ENCODE peak calls at places on chromosome 16, in six cellular contexts. J, F, B, H, Y and I are unnamed samples.

GRCh38 chr16:56269824-56270684 is 78.8 kb downstream of the GNAO1 start:
- DNase-seq in Y (peak), H (peak), J (peak), F (peak), B (peak), I (peak)

GRCh38 chr16:65476556-65476955 is 354.7 kb upstream of the CDH11 start:
- DNase-seq in H (no peak), F (no peak), B (no peak), Y (no peak), J (no peak), I (no peak)

GRCh38 chr16:81520560-81521135 is 76.0 kb downstream of the CMIP start:
- DNase-seq in Y (no peak), H (no peak), J (no peak), F (no peak), B (no peak), I (no peak)

GRCh38 chr16:88017551-88018101 is 66.4 kb downstream of the BANP start:
- DNase-seq in B (no peak), H (no peak), Y (no peak), J (no peak), F (no peak), I (no peak)

GRCh38 chr16:1432388-1433262 is 1.7 kb downstream of the PERCC1 start:
- DNase-seq in H (no peak), F (no peak), J (no peak), Y (no peak), B (no peak), I (no peak)

GRCh38 chr16:67951485-67951884 is 7.6 kb upstream of the LCAT start:
- DNase-seq in J (no peak), F (no peak), Y (no peak), H (no peak), B (no peak), I (no peak)

GRCh38 chr16:10744370-10745030 is 858 bp downstream of the NUBP1 start:
- DNase-seq in F (no peak), J (peak), H (no peak), Y (no peak), B (no peak), I (no peak)

GRCh38 chr16:10787304-10787703 is 31.3 kb downstream of the TVP23A start:
- DNase-seq in Y (peak), H (no peak), J (no peak), F (peak), B (no peak), I (no peak)

GRCh38 chr16:80759419-80760162 is 44.8 kb downstream of the CDYL2 start:
- DNase-seq in F (no peak), J (no peak), B (no peak), H (no peak), Y (no peak), I (no peak)

GRCh38 chr16:15639061-15639568 is 3.8 kb downstream of the MARF1 start:
- DNase-seq in F (no peak), Y (no peak), J (no peak), B (no peak), H (no peak), I (no peak)

GRCh38 chr16:84823484-84823883 is 3.7 kb downstream of the CRISPLD2 start:
- DNase-seq in J (no peak), F (no peak), Y (no peak), H (no peak), B (peak), I (peak)

GRCh38 chr16:373848-374615 is 3.7 kb upstream of the MRPL28 start:
- DNase-seq in H (no peak), Y (no peak), F (no peak), J (no peak), B (no peak), I (no peak)

GRCh38 chr16:55082594-55082982 is 151.9 kb downstream of the IRX5 start:
- DNase-seq in J (no peak), Y (no peak), B (no peak), F (no peak), H (no peak), I (no peak)

DNA sequence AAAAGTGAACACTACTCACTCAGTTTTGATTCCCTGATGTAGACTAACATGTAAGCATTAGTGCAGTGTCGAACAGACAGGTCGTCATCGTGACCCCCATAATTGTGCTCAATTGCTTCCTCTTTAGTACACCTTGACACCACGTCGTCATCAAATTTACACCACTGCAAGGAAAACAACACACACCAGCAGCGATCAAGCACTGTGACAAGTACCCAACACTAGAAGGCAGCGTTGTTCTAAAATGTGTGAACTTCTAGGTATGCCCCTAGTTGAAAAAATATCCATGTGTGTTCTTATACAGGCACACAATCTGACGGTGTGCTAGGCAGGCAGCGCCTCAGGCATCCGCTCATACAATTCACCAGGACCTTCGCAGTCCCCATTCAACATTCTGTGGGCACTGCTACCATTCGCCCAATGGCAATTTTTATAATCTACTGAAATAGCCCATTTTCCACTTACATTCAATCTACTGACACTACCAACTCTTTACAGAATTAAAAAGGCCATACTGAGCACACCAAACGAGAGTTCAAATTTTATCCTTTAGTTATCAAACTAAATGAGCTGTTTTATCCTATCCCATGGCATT is 23.1 kb downstream of the LITAFD start:
- DNase-seq in J (peak), B (peak), Y (peak), H (no peak), F (peak), I (peak)
- TF ChIP-seq CTCF in J (peak), B (peak), Y (peak), H (peak), F (peak), I (peak)

GRCh38 chr16:57371494-57372371 is 557 bp upstream of the CX3CL1 start:
- DNase-seq in B (no peak), H (no peak), F (no peak), Y (no peak), J (no peak), I (no peak)
- H3K4me3 ChIP-seq in B (no peak), H (no peak), F (no peak), Y (no peak), J (no peak), I (no peak)

DNA sequence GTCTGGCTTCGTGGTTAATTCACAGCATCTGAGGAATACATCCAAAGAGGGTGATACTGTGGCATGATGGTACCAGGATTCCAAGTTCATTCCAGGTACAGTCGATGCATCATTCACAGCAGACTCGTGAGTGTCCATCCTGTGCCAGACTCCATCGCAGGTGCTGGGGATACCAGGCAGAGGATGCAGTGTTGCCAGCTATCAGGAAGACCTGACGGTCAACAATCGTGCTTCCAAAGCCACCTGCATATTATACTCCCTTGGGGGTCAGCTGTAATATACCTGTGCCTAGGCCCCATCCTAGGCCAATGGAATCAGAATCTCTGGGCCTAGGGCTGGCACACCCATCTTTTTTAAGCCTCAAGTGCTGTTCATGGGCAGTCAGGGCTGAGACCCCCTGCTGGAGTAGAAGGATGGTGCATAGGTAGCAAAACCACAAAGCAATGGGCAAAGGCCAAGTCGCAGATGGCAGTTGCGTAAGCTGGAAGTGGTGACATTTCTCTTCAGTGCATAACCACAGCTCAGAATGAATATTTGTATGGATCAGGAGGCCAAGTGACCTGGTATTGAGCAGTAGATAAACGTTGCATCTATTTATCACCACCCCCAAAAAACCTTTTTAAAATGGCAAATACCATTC is 42.9 kb upstream of the C16orf78 start:
- DNase-seq in Y (no peak), J (no peak), B (no peak), F (no peak), H (no peak), I (no peak)
- TF ChIP-seq CTCF in Y (no peak), J (no peak), B (no peak), F (no peak), H (no peak), I (no peak)

GRCh38 chr16:89574681-89575246 is 794 bp upstream of the CPNE7 start:
- DNase-seq in F (peak), Y (peak), B (peak), J (peak), H (peak), I (peak)

GRCh38 chr16:89579351-89579750 is 3.8 kb downstream of the CPNE7 start:
- DNase-seq in J (no peak), B (no peak), H (no peak), Y (no peak), F (no peak), I (no peak)

GRCh38 chr16:89576173-89577054 is 856 bp downstream of the CPNE7 start:
- DNase-seq in H (no peak), Y (peak), B (no peak), J (no peak), F (no peak), I (no peak)

GRCh38 chr16:89575247-89576172 is at the start of gene CPNE7:
- DNase-seq in F (peak), Y (peak), B (no peak), J (peak), H (no peak), I (no peak)

DNA sequence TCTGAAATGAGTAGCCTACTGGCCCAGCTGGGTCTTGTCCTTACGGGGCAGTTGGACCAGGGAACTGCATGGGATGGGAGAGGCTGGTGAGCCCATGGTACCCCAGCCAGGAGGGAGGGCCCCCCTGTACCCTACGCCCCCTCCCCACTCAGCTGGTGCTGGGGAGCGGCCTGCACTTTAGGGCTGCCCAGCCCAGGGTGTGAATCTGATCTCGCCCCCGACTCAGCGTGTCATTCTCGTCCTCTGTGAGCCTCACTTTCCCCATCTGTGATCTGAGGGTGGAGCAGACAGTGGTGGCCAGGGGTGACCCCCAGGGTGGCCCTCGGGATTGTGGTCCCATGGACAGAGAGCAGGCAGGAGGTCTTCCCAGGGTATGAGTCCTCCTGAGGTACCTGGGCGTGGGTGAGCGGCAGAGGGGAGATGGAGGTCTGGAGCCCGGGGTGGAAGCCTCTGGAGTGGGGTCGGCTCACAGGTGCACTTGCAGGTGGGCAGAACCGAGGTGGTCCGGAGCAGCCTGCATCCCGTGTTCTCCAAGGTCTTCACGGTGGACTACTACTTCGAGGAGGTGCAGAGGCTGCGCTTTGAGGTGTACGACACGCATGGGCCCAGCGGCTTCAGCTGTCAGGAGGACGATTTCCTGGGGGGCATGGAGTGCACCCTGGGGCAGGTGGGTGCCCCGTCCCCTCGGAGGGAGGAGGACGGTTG is 1.6 kb downstream of the CPNE7 start:
- DNase-seq in J (no peak), Y (no peak), H (no peak), B (no peak), F (no peak), I (no peak)
- H3K4me3 ChIP-seq in J (peak), Y (no peak), H (no peak), B (peak), F (no peak), I (no peak)

GRCh38 chr16:2764718-2765117 is 12.3 kb downstream of the SRRM2 start:
- DNase-seq in H (no peak), Y (no peak), J (no peak), F (no peak), B (no peak), I (no peak)
- TF ChIP-seq CTCF in H (no peak), Y (no peak), J (no peak), F (no peak), B (no peak), I (no peak)

DNA sequence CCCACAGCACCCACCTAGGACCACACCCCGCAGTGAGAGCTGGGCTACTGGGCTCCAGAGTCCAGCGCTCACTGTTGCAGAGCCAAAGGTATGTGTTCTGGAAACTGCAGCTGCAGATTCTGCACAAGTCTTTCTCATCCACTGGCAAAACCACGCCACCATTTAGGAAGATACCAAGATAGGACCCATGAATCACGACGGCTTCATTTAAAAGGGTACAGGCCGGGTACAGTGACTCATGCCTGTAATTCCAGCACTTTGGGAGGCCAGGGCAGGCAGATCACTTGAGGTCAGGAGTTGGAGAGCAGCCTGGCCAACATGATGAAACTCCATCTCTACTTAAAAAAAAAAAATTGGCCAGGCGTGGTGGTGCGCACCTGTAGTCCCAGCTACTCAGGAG is 18.8 kb downstream of the FOXF1 start:
- DNase-seq in J (no peak), H (no peak), Y (no peak), F (no peak), B (no peak), I (no peak)
- H3K4me3 ChIP-seq in J (no peak), H (no peak), Y (no peak), F (no peak), B (no peak), I (no peak)

DNA sequence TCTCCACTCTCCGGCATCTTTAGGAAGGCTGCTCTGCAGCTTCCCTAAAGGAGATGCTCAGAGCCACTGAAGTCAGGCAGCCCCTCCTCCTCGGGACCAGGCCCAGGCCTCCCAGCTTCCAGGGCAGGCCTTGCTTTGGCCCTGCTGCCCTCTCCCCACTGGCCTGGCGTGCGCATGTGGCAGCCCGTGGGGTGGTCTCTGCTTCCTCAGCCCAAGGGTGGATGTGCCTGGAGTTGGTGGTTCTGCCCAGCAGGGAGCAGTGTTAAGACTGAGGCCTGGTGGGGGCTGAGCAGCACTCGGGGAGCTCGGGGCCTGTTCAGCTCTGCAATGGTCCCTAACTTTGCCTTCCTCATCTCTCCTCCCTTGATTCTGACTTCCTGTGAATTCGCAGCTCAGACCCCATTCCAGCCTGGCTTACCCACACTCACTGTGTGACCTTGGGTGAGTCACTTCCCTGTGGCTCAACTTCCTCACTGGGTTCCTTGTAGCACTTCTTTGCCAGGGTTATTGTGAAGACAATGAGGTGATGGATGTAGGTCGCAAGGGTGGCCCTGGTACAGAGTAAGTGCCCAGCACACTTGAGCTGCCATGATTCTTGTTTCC is 63.2 kb downstream of the NKD1 start:
- DNase-seq in F (no peak), Y (no peak), J (no peak), B (peak), H (no peak), I (peak)
- TF ChIP-seq CTCF in F (peak), Y (no peak), J (no peak), B (no peak), H (no peak), I (peak)

GRCh38 chr16:29680180-29680598 is 1.2 kb downstream of the QPRT start:
- DNase-seq in J (no peak), Y (no peak), H (peak), F (no peak), B (no peak), I (no peak)
- H3K4me3 ChIP-seq in J (no peak), Y (peak), H (no peak), F (peak), B (no peak), I (peak)